ENCODE peak calls at places on chromosome 13, in seven cellular contexts. One of them, this sample, is unnamed.

GRCh38 chr13:112854321-112854720 is 114.7 kb upstream of the MCF2L start:
- DNase-seq in H9: no peak
- DNase-seq in GM12865: no peak
- DNase-seq in Caco-2: peak; percentile 25
- DNase-seq in mesothelial cell of epicardium: no peak
- DNase-seq in tibial artery: no peak
- DNase-seq in choroid plexus epithelial cell: no peak
- DNase-seq in this sample: no peak

GRCh38 chr13:37540228-37540627 is 58.3 kb downstream of the POSTN start:
- DNase-seq in choroid plexus epithelial cell: peak; percentile 66
- DNase-seq in tibial artery: no peak
- DNase-seq in mesothelial cell of epicardium: no peak
- DNase-seq in H9: no peak
- DNase-seq in GM12865: no peak
- DNase-seq in Caco-2: no peak
- DNase-seq in this sample: no peak

GRCh38 chr13:114124921-114125320 is 7.5 kb downstream of the RASA3 start:
- DNase-seq in GM12865: peak; percentile 60
- DNase-seq in choroid plexus epithelial cell: peak; percentile 76
- DNase-seq in mesothelial cell of epicardium: no peak
- DNase-seq in H9: no peak
- DNase-seq in Caco-2: no peak
- DNase-seq in tibial artery: no peak
- DNase-seq in this sample: no peak

GRCh38 chr13:98318263-98318878 is 141.3 kb upstream of the RNF113B start:
- DNase-seq in Caco-2: no peak
- DNase-seq in tibial artery: no peak
- DNase-seq in choroid plexus epithelial cell: no peak
- DNase-seq in GM12865: no peak
- DNase-seq in mesothelial cell of epicardium: no peak
- DNase-seq in H9: no peak
- DNase-seq in this sample: no peak

GRCh38 chr13:112859128-112859816 is 109.7 kb upstream of the MCF2L start:
- DNase-seq in Caco-2: peak; percentile 21
- DNase-seq in H9: no peak
- DNase-seq in GM12865: no peak
- DNase-seq in tibial artery: no peak
- DNase-seq in choroid plexus epithelial cell: no peak
- DNase-seq in mesothelial cell of epicardium: no peak
- DNase-seq in this sample: no peak

GRCh38 chr13:104008571-104009435 is 942.6 kb upstream of the SLC10A2 start:
- DNase-seq in tibial artery: no peak
- DNase-seq in Caco-2: no peak
- DNase-seq in choroid plexus epithelial cell: peak; percentile 64
- DNase-seq in H9: no peak
- DNase-seq in mesothelial cell of epicardium: no peak
- DNase-seq in GM12865: no peak
- DNase-seq in this sample: no peak

GRCh38 chr13:98921015-98921414 is 56.8 kb downstream of the DOCK9 start:
- DNase-seq in mesothelial cell of epicardium: no peak
- DNase-seq in GM12865: peak; percentile 20
- DNase-seq in choroid plexus epithelial cell: no peak
- DNase-seq in H9: no peak
- DNase-seq in Caco-2: no peak
- DNase-seq in tibial artery: no peak
- DNase-seq in this sample: no peak

GRCh38 chr13:29849071-29849541 is 1.3 kb downstream of the UBL3 start:
- DNase-seq in Caco-2: no peak
- DNase-seq in tibial artery: no peak
- DNase-seq in H9: no peak
- DNase-seq in GM12865: peak; percentile 37
- DNase-seq in choroid plexus epithelial cell: peak; percentile 26
- DNase-seq in mesothelial cell of epicardium: no peak
- DNase-seq in this sample: no peak

GRCh38 chr13:109977212-109977968 is 191.0 kb upstream of the IRS2 start:
- DNase-seq in H9: no peak
- DNase-seq in tibial artery: no peak
- DNase-seq in choroid plexus epithelial cell: no peak
- DNase-seq in Caco-2: no peak
- DNase-seq in GM12865: no peak
- DNase-seq in mesothelial cell of epicardium: no peak
- DNase-seq in this sample: no peak

GRCh38 chr13:106145997-106146864 is 389.2 kb downstream of the EFNB2 start:
- DNase-seq in H9: no peak
- DNase-seq in tibial artery: no peak
- DNase-seq in mesothelial cell of epicardium: no peak
- DNase-seq in Caco-2: peak; percentile 62
- DNase-seq in choroid plexus epithelial cell: no peak
- DNase-seq in GM12865: no peak
- DNase-seq in this sample: no peak

GRCh38 chr13:109212630-109213029 is 573.8 kb downstream of the IRS2 start:
- DNase-seq in tibial artery: no peak
- DNase-seq in choroid plexus epithelial cell: no peak
- DNase-seq in Caco-2: no peak
- DNase-seq in H9: no peak
- DNase-seq in GM12865: no peak
- DNase-seq in mesothelial cell of epicardium: no peak
- DNase-seq in this sample: no peak

GRCh38 chr13:109698779-109699178 is 87.6 kb downstream of the IRS2 start:
- DNase-seq in H9: no peak
- DNase-seq in choroid plexus epithelial cell: peak; percentile 74
- DNase-seq in Caco-2: no peak
- DNase-seq in tibial artery: no peak
- DNase-seq in GM12865: no peak
- DNase-seq in mesothelial cell of epicardium: no peak
- DNase-seq in this sample: no peak

GRCh38 chr13:60312851-60313505 is 84.0 kb upstream of the TDRD3 start:
- DNase-seq in GM12865: no peak
- DNase-seq in Caco-2: no peak
- DNase-seq in tibial artery: no peak
- DNase-seq in choroid plexus epithelial cell: peak; percentile 10
- DNase-seq in H9: no peak
- DNase-seq in mesothelial cell of epicardium: no peak
- DNase-seq in this sample: no peak

GRCh38 chr13:44148159-44148929 is 225.3 kb upstream of the SERP2 start:
- DNase-seq in H9: no peak
- DNase-seq in mesothelial cell of epicardium: no peak
- DNase-seq in Caco-2: no peak
- DNase-seq in choroid plexus epithelial cell: no peak
- DNase-seq in GM12865: no peak
- DNase-seq in tibial artery: no peak
- DNase-seq in this sample: no peak

GRCh38 chr13:31913459-31913858 is 118.1 kb upstream of the FRY start:
- DNase-seq in Caco-2: no peak
- DNase-seq in GM12865: no peak
- DNase-seq in choroid plexus epithelial cell: no peak
- DNase-seq in H9: no peak
- DNase-seq in tibial artery: no peak
- DNase-seq in mesothelial cell of epicardium: no peak
- DNase-seq in this sample: no peak

GRCh38 chr13:48727252-48728011 is 73.7 kb downstream of the CYSLTR2 start:
- DNase-seq in tibial artery: no peak
- DNase-seq in mesothelial cell of epicardium: no peak
- DNase-seq in Caco-2: no peak
- DNase-seq in choroid plexus epithelial cell: peak; percentile 61
- DNase-seq in GM12865: peak; percentile 46
- DNase-seq in H9: no peak
- DNase-seq in this sample: no peak

GRCh38 chr13:99944606-99945005 is 27.0 kb downstream of the ZIC5 start:
- DNase-seq in H9: no peak
- DNase-seq in choroid plexus epithelial cell: no peak
- DNase-seq in tibial artery: peak; percentile 29
- DNase-seq in mesothelial cell of epicardium: no peak
- DNase-seq in GM12865: no peak
- DNase-seq in Caco-2: no peak
- DNase-seq in this sample: no peak

GRCh38 chr13:110454227-110454859 is 107.2 kb downstream of the RAB20 start:
- DNase-seq in GM12865: no peak
- DNase-seq in Caco-2: no peak
- DNase-seq in H9: no peak
- DNase-seq in tibial artery: peak; percentile 68
- DNase-seq in choroid plexus epithelial cell: no peak
- DNase-seq in mesothelial cell of epicardium: no peak
- DNase-seq in this sample: no peak

GRCh38 chr13:25798998-25799397 is 252.8 kb downstream of the SHISA2 start:
- DNase-seq in mesothelial cell of epicardium: no peak
- DNase-seq in choroid plexus epithelial cell: no peak
- DNase-seq in GM12865: no peak
- DNase-seq in H9: no peak
- DNase-seq in tibial artery: no peak
- DNase-seq in Caco-2: no peak
- DNase-seq in this sample: no peak

GRCh38 chr13:31545616-31546015 is 193.7 kb upstream of the RXFP2 start:
- DNase-seq in H9: no peak
- DNase-seq in Caco-2: no peak
- DNase-seq in tibial artery: no peak
- DNase-seq in mesothelial cell of epicardium: no peak
- DNase-seq in GM12865: no peak
- DNase-seq in choroid plexus epithelial cell: peak; percentile 28
- DNase-seq in this sample: no peak

GRCh38 chr13:31094331-31095015 is 67.2 kb downstream of the HSPH1 start:
- DNase-seq in H9: no peak
- DNase-seq in GM12865: no peak
- DNase-seq in Caco-2: peak; percentile 63
- DNase-seq in mesothelial cell of epicardium: no peak
- DNase-seq in choroid plexus epithelial cell: no peak
- DNase-seq in tibial artery: no peak
- DNase-seq in this sample: no peak

GRCh38 chr13:113972451-113973217 is 1.2 kb downstream of the C13orf46 start:
- DNase-seq in GM12865: no peak
- DNase-seq in choroid plexus epithelial cell: no peak
- DNase-seq in H9: no peak
- DNase-seq in Caco-2: no peak
- DNase-seq in mesothelial cell of epicardium: peak; percentile 19
- DNase-seq in tibial artery: peak; percentile 51
- DNase-seq in this sample: no peak

GRCh38 chr13:50894504-50894903 is 15.1 kb upstream of the RNASEH2B start:
- DNase-seq in H9: no peak
- DNase-seq in choroid plexus epithelial cell: no peak
- DNase-seq in tibial artery: no peak
- DNase-seq in GM12865: no peak
- DNase-seq in mesothelial cell of epicardium: no peak
- DNase-seq in Caco-2: no peak
- DNase-seq in this sample: no peak

GRCh38 chr13:98480915-98481510 is 95.9 kb downstream of the STK24 start:
- DNase-seq in tibial artery: no peak
- DNase-seq in H9: no peak
- DNase-seq in mesothelial cell of epicardium: no peak
- DNase-seq in choroid plexus epithelial cell: peak; percentile 77
- DNase-seq in Caco-2: no peak
- DNase-seq in GM12865: peak; percentile 84
- DNase-seq in this sample: no peak

GRCh38 chr13:45219123-45219891 is 18.5 kb upstream of the KCTD4 start:
- DNase-seq in mesothelial cell of epicardium: no peak
- DNase-seq in GM12865: no peak
- DNase-seq in H9: no peak
- DNase-seq in Caco-2: no peak
- DNase-seq in choroid plexus epithelial cell: peak; percentile 31
- DNase-seq in tibial artery: no peak
- DNase-seq in this sample: no peak

GRCh38 chr13:40790232-40790631 is 821 bp downstream of the SLC25A15 start:
- DNase-seq in tibial artery: no peak
- DNase-seq in GM12865: no peak
- DNase-seq in choroid plexus epithelial cell: peak; percentile 14
- DNase-seq in mesothelial cell of epicardium: no peak
- DNase-seq in H9: no peak
- DNase-seq in Caco-2: no peak
- DNase-seq in this sample: no peak

GRCh38 chr13:40794414-40795368 is 5.3 kb downstream of the SLC25A15 start:
- DNase-seq in choroid plexus epithelial cell: no peak
- DNase-seq in H9: no peak
- DNase-seq in Caco-2: no peak
- DNase-seq in mesothelial cell of epicardium: no peak
- DNase-seq in GM12865: no peak
- DNase-seq in tibial artery: no peak
- DNase-seq in this sample: no peak

GRCh38 chr13:40792284-40793051 is 3.1 kb downstream of the SLC25A15 start:
- DNase-seq in mesothelial cell of epicardium: no peak
- DNase-seq in Caco-2: no peak
- DNase-seq in choroid plexus epithelial cell: no peak
- DNase-seq in tibial artery: peak; percentile 34
- DNase-seq in GM12865: peak; percentile 63
- DNase-seq in H9: peak; percentile 17
- DNase-seq in this sample: no peak

GRCh38 chr13:40796649-40797048 is 7.2 kb downstream of the SLC25A15 start:
- DNase-seq in H9: no peak
- DNase-seq in tibial artery: no peak
- DNase-seq in GM12865: no peak
- DNase-seq in mesothelial cell of epicardium: no peak
- DNase-seq in choroid plexus epithelial cell: no peak
- DNase-seq in Caco-2: no peak
- DNase-seq in this sample: no peak

GRCh38 chr13:40793339-40793738 is 3.9 kb downstream of the SLC25A15 start:
- DNase-seq in Caco-2: no peak
- DNase-seq in GM12865: no peak
- DNase-seq in mesothelial cell of epicardium: no peak
- DNase-seq in H9: no peak
- DNase-seq in choroid plexus epithelial cell: no peak
- DNase-seq in tibial artery: no peak
- DNase-seq in this sample: no peak
- TF ChIP-seq CTCF in Caco-2: no peak
- TF ChIP-seq CTCF in GM12865: no peak
- TF ChIP-seq CTCF in mesothelial cell of epicardium: no peak
- TF ChIP-seq CTCF in H9: no peak
- TF ChIP-seq CTCF in choroid plexus epithelial cell: no peak
- TF ChIP-seq CTCF in tibial artery: no peak
- TF ChIP-seq CTCF in this sample: no peak

GRCh38 chr13:35961461-35962220 is 169.5 kb downstream of the DCLK1 start:
- DNase-seq in H9: no peak
- DNase-seq in GM12865: no peak
- DNase-seq in choroid plexus epithelial cell: peak; percentile 40
- DNase-seq in Caco-2: no peak
- DNase-seq in tibial artery: no peak
- DNase-seq in mesothelial cell of epicardium: no peak
- DNase-seq in this sample: no peak
- TF ChIP-seq CTCF in H9: peak; percentile 46
- TF ChIP-seq CTCF in GM12865: no peak
- TF ChIP-seq CTCF in choroid plexus epithelial cell: peak; percentile 47
- TF ChIP-seq CTCF in Caco-2: no peak
- TF ChIP-seq CTCF in tibial artery: peak; percentile 38
- TF ChIP-seq CTCF in mesothelial cell of epicardium: peak; percentile 38
- TF ChIP-seq CTCF in this sample: peak; percentile 58

DNA sequence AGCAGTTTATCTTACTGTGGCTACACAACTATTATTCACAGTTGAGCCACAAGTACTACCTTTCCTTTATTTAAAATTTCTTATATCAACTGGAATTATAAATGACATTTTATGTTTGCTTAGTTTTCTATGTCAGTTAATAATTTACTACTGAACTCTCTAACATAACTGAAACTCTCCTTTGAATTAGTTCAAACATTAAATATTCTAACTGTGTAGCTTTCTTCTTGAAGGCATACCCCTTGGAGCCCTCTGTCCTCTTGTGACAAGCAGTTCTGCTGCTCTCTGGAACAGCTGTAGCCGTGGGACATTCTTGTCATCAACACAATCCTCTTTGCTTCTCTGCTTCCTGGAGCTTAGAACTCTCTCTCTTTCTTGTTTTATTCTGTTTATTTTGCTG is 244.8 kb downstream of the NHLRC3 start:
- DNase-seq in Caco-2: no peak
- DNase-seq in GM12865: no peak
- DNase-seq in H9: no peak
- DNase-seq in mesothelial cell of epicardium: no peak
- DNase-seq in choroid plexus epithelial cell: no peak
- DNase-seq in tibial artery: no peak
- DNase-seq in this sample: no peak
- TF ChIP-seq CTCF in Caco-2: no peak
- TF ChIP-seq CTCF in GM12865: no peak
- TF ChIP-seq CTCF in H9: no peak
- TF ChIP-seq CTCF in mesothelial cell of epicardium: no peak
- TF ChIP-seq CTCF in choroid plexus epithelial cell: no peak
- TF ChIP-seq CTCF in tibial artery: no peak
- TF ChIP-seq CTCF in this sample: no peak

GRCh38 chr13:92967923-92968322 is 258.7 kb upstream of the GPC6 start:
- DNase-seq in Caco-2: no peak
- DNase-seq in tibial artery: no peak
- DNase-seq in choroid plexus epithelial cell: peak; percentile 31
- DNase-seq in H9: no peak
- DNase-seq in GM12865: no peak
- DNase-seq in mesothelial cell of epicardium: no peak
- DNase-seq in this sample: no peak
- TF ChIP-seq CTCF in Caco-2: peak; percentile 17
- TF ChIP-seq CTCF in tibial artery: no peak
- TF ChIP-seq CTCF in choroid plexus epithelial cell: peak; percentile 37
- TF ChIP-seq CTCF in H9: peak; percentile 40
- TF ChIP-seq CTCF in GM12865: no peak
- TF ChIP-seq CTCF in mesothelial cell of epicardium: no peak
- TF ChIP-seq CTCF in this sample: peak; percentile 52

This sample was measured in osteocyte.